ENCODE peak calls at places on chromosomes 3 and 15, in eight cellular contexts. I, N, B, P, C, A, J and R are unnamed samples.

GRCh38 chr15:77716632-77717343 is 84.1 kb upstream of the LINGO1 start:
- DNase-seq in N (no peak), B (no peak), P (no peak), J (no peak), C (no peak), A (no peak), I (no peak), R (no peak)

GRCh38 chr3:122355612-122356011 is 27.4 kb downstream of the MIX23 start:
- DNase-seq in C (no peak), B (no peak), I (no peak), J (no peak), N (no peak), P (no peak), A (no peak), R (no peak)

GRCh38 chr3:141412936-141413354 is 44.6 kb downstream of the ZBTB38 start:
- DNase-seq in J (no peak), N (peak), A (peak), B (peak), C (no peak), I (no peak), P (no peak), R (no peak)

GRCh38 chr3:45631486-45631885 is 36.9 kb downstream of the LIMD1 start:
- DNase-seq in A (no peak), C (no peak), N (no peak), J (no peak), I (no peak), P (peak), B (no peak), R (peak)

GRCh38 chr15:62164500-62165028 is 521 bp downstream of the C2CD4B start:
- DNase-seq in P (peak), B (no peak), N (no peak), I (peak), J (no peak), C (no peak), A (no peak), R (no peak)

GRCh38 chr15:61084944-61085367 is 144.1 kb downstream of the RORA start:
- DNase-seq in A (no peak), P (no peak), J (no peak), I (no peak), C (no peak), N (no peak), B (no peak), R (peak)

GRCh38 chr3:184345678-184346144 is 8.3 kb downstream of the FAM131A start:
- DNase-seq in N (no peak), C (no peak), J (no peak), A (peak), P (no peak), B (peak), I (no peak), R (peak)

GRCh38 chr15:48962662-48963523 is 826 bp downstream of the SHC4 start:
- DNase-seq in P (no peak), C (no peak), N (no peak), J (no peak), B (no peak), A (no peak), I (peak), R (no peak)

GRCh38 chr3:149879872-149880271 is 66.9 kb downstream of the RNF13 start:
- DNase-seq in P (no peak), A (peak), B (peak), C (no peak), J (no peak), I (peak), N (no peak), R (peak)